ENCODE peak calls at places on chromosomes 16 and 17, in six cellular contexts. N, M, T, F, U and C are unnamed samples.

GRCh38 chr17:66302761-66303626 is 581 bp downstream of the PRKCA start:
- DNase-seq in M (peak; percentile 57), F (peak; percentile 42), U (peak; percentile 47), N (no peak), T (peak; percentile 55), C (peak; percentile 65)

GRCh38 chr17:4908301-4908700 is 5.4 kb upstream of the CHRNE start:
- DNase-seq in N (no peak), U (no peak), T (no peak), F (peak; percentile 90), M (no peak), C (no peak)

GRCh38 chr17:80291260-80291659 is 30.6 kb downstream of the RNF213 start:
- DNase-seq in N (no peak), U (peak; percentile 3), T (no peak), F (no peak), M (no peak), C (no peak)

GRCh38 chr16:72066747-72067146 is 3.7 kb downstream of the HPR start:
- DNase-seq in U (no peak), M (peak; percentile 47), F (peak; percentile 68), T (peak; percentile 4), N (no peak), C (no peak)

GRCh38 chr16:89456412-89456811 is 33.9 kb downstream of the ANKRD11 start:
- DNase-seq in F (no peak), M (no peak), T (no peak), N (no peak), U (no peak), C (no peak)

GRCh38 chr17:58996968-58997367 is 109.7 kb downstream of the TRIM37 start:
- DNase-seq in T (no peak), M (no peak), F (no peak), U (no peak), N (no peak), C (no peak)

GRCh38 chr17:13843862-13844640 is 225.3 kb upstream of the COX10 start:
- DNase-seq in U (no peak), N (no peak), F (no peak), M (no peak), T (no peak), C (no peak)

GRCh38 chr16:12348733-12349704 is 372.5 kb downstream of the SNX29 start:
- DNase-seq in N (no peak), T (no peak), U (no peak), M (peak; percentile 77), F (no peak), C (no peak)

GRCh38 chr17:66431080-66431795 is 128.8 kb downstream of the PRKCA start:
- DNase-seq in T (no peak), N (no peak), F (no peak), M (no peak), U (no peak), C (no peak)

GRCh38 chr17:17042851-17043667 is 802 bp downstream of the MPRIP start:
- DNase-seq in F (peak; percentile 39), U (no peak), M (peak; percentile 30), N (no peak), T (peak; percentile 12), C (peak; percentile 35)

DNA sequence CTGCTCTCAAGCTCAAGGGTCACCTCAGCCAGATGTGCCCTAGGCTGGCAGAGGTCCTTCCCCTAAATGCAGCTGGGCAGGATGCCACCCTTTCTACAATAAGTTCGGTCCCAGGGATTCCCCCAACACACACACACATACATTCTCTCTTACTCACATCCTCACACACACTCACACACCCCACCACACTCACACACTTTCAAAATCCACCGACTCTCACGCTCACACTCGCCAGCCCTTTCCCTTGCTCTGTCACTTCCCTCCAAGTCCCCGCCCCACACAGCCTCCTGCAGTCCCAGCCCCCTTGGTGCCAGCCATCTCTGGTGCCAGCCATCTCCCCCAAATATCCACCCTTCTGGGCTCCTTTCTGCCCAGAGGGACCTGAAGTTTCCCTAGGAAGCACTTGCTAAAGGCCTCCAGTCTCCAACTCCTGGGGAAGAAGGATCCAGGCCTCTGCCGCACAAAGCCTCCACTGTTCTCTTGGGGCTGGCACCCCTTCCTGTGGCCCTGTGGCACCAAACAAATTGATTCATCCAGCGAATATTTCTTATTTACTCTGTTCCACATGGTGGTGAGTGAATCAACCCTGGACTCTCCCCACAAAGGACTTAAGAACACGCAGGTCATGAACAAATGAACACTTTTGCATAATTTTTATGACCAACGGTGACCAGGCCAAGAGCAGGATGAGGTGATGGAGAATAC is 3.8 kb upstream of the USP36 start:
- DNase-seq in M (no peak), T (no peak), N (no peak), U (no peak), F (no peak), C (no peak)
- H3K4me3 ChIP-seq in M (no peak overlapping the region), T (no peak overlapping the region), N (no peak overlapping the region), U (no peak overlapping the region), F (no peak overlapping the region), C (no peak overlapping the region)

GRCh38 chr17:6831662-6832263 is at the start of gene TEKT1:
- DNase-seq in T (peak; percentile 78), M (no peak), U (peak; percentile 64), N (no peak), F (peak; percentile 98), C (no peak)
- H3K4me3 ChIP-seq in T (peak within 1 kb of the TSS; percentile 35), M (no peak within 1 kb of the TSS), U (peak within 1 kb of the TSS; percentile 55), N (peak within 1 kb of the TSS; percentile 12), F (no peak within 1 kb of the TSS), C (no peak within 1 kb of the TSS)

GRCh38 chr17:36944488-36945040 is 4.2 kb upstream of the AATF start:
- DNase-seq in N (no peak), T (no peak), U (no peak), M (no peak), F (no peak), C (no peak)

GRCh38 chr17:36942031-36942599 is 4.8 kb downstream of the LHX1 start:
- DNase-seq in U (no peak), N (no peak), M (no peak), T (no peak), F (no peak), C (no peak)

GRCh38 chr17:36943250-36944220 is 5.2 kb upstream of the AATF start:
- DNase-seq in N (no peak), M (no peak), U (no peak), T (no peak), F (no peak), C (no peak)

GRCh38 chr17:36941265-36942021 is 4.2 kb downstream of the LHX1 start:
- DNase-seq in F (no peak), T (no peak), N (no peak), U (no peak), M (no peak), C (no peak)

GRCh38 chr17:36942631-36943125 is 5.4 kb downstream of the LHX1 start:
- DNase-seq in F (no peak), T (peak; percentile 35), M (no peak), N (no peak), U (no peak), C (no peak)
- H3K4me3 ChIP-seq in F (peak overlapping the region; percentile 30), T (no peak overlapping the region), M (no peak overlapping the region), N (no peak overlapping the region), U (peak overlapping the region; percentile 54), C (no peak overlapping the region)

GRCh38 chr16:57769541-57770145 is 32.6 kb downstream of the KIFC3 start:
- DNase-seq in F (no peak), U (no peak), T (no peak), N (no peak), M (no peak), C (no peak)
- H3K4me3 ChIP-seq in F (no peak overlapping the region), U (no peak overlapping the region), T (no peak overlapping the region), N (no peak overlapping the region), M (no peak overlapping the region), C (no peak overlapping the region)

GRCh38 chr17:7885357-7886226 is 3.0 kb upstream of the CHD3 start:
- DNase-seq in U (peak; percentile 36), T (peak; percentile 45), N (no peak), M (peak; percentile 68), F (peak; percentile 77), C (peak; percentile 35)

GRCh38 chr17:7884581-7885356 is 3.8 kb upstream of the CHD3 start:
- DNase-seq in M (peak; percentile 32), N (no peak), F (no peak), U (no peak), T (peak; percentile 37), C (peak; percentile 51)

GRCh38 chr17:7882068-7882467 is 6.5 kb upstream of the CHD3 start:
- DNase-seq in T (no peak), U (no peak), F (no peak), M (peak; percentile 70), N (no peak), C (no peak)

GRCh38 chr17:7882629-7883028 is 6.0 kb upstream of the CHD3 start:
- DNase-seq in N (no peak), M (no peak), F (no peak), T (no peak), U (no peak), C (no peak)

DNA sequence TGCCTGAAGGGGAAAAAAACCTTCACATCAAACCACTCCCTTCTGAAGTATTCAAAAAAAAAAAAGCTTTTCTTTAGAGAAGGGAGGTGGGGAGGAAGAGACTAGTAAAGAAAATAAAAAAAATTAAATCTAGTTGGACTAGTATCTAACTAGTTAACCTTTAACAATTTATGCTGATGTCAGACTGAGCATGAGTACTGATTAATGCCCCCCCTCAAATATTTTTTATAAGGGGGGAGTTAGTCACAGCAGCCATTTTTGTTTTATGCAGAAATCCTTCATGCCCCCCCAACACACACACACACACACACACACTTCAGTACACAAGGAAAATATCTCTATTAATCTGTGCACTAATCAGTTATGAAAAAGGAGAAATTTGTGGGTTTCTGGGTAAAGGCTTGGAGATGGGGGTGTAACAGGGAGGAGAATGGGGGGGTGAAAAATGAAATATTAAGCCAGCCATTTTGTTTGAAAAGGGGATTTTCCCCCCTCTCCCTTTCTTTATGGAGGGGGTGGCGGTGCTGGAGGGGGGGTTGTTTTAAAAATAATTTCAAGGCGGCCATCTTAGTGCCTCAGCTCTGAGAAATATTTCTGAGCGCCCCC is 4.7 kb upstream of the CHD3 start:
- DNase-seq in M (peak; percentile 61), F (no peak), U (no peak), T (peak; percentile 45), N (no peak), C (peak; percentile 18)
- H3K4me3 ChIP-seq in M (peak overlapping the region; percentile 70), F (no peak overlapping the region), U (peak overlapping the region; percentile 88), T (peak overlapping the region; percentile 41), N (peak overlapping the region; percentile 85), C (no peak overlapping the region)